ENCODE peak calls at places on chromosomes 13 and 19, in five cellular contexts. H is astrocyte of the cerebellum, A is BJ, E is suprapubic skin, V is AG04449. O is an unnamed sample.

GRCh38 chr13:111897178-111897845 is 169.6 kb upstream of the SOX1 start:
- DNase-seq in E (peak), A (no peak), V (no peak), H (no peak), O (no peak)

GRCh38 chr19:46976845-46977320 is 42.8 kb upstream of the NPAS1 start:
- DNase-seq in V (no peak), A (peak), H (no peak), E (no peak), O (peak)

GRCh38 chr19:34990578-34991192 is 9.4 kb upstream of the GRAMD1A start:
- DNase-seq in H (no peak), A (no peak), V (no peak), E (no peak), O (no peak)

GRCh38 chr19:58361900-58362271 is 665 bp downstream of the ZNF497 start:
- DNase-seq in E (peak), H (peak), A (no peak), V (no peak), O (no peak)

GRCh38 chr19:30936276-30936675 is 413.0 kb downstream of the TSHZ3 start:
- DNase-seq in A (no peak), H (no peak), E (no peak), V (no peak), O (no peak)

GRCh38 chr19:40802300-40803169 is 3.5 kb downstream of the EGLN2 start:
- DNase-seq in E (peak), A (no peak), V (no peak), H (no peak), O (no peak)

GRCh38 chr19:40702337-40703012 is 12.0 kb upstream of the NUMBL start:
- DNase-seq in E (no peak), A (no peak), H (no peak), V (no peak), O (no peak)

GRCh38 chr19:57815247-57816075 is 748 bp upstream of the ZNF552 start:
- DNase-seq in E (peak), H (no peak), A (no peak), V (no peak), O (no peak)

GRCh38 chr19:58356236-58356970 is 3.1 kb upstream of the A1BG start:
- DNase-seq in V (no peak), H (no peak), E (no peak), A (no peak), O (no peak)

GRCh38 chr19:42229855-42230331 is 9.8 kb downstream of the ZNF526 start:
- DNase-seq in H (no peak), E (no peak), V (no peak), A (no peak), O (no peak)

GRCh38 chr13:23778879-23779278 is 110.3 kb downstream of the MIPEP start:
- DNase-seq in E (no peak), V (no peak), A (no peak), H (peak), O (no peak)

GRCh38 chr13:31859546-31859945 is 120.2 kb downstream of the RXFP2 start:
- DNase-seq in A (no peak), V (no peak), E (no peak), H (no peak), O (no peak)

GRCh38 chr19:21584532-21584931 is 79.1 kb downstream of the ZNF429 start:
- DNase-seq in V (no peak), H (no peak), A (no peak), E (no peak), O (no peak)

GRCh38 chr19:40365010-40365409 is 16.5 kb downstream of the PLD3 start:
- DNase-seq in H (no peak), A (no peak), E (no peak), V (no peak), O (no peak)

GRCh38 chr13:110108348-110109139 is 198.4 kb downstream of the COL4A1 start:
- DNase-seq in A (no peak), H (peak), V (no peak), E (peak), O (no peak)

GRCh38 chr13:32737679-32738078 is 151.4 kb downstream of the PDS5B start:
- DNase-seq in E (no peak), H (no peak), V (no peak), A (no peak), O (no peak)

GRCh38 chr13:100530645-100531044 is 57.9 kb downstream of the GGACT start:
- DNase-seq in V (no peak), A (no peak), E (peak), H (no peak), O (no peak)

GRCh38 chr13:46666727-46667456 is 113.9 kb downstream of the LRCH1 start:
- DNase-seq in H (no peak), E (no peak), V (no peak), A (no peak), O (no peak)

GRCh38 chr19:36482876-36483275 is 6.5 kb downstream of the ZNF566 start:
- DNase-seq in E (no peak), H (no peak), A (no peak), V (no peak), O (no peak)

GRCh38 chr19:29665215-29665825 is at the start of gene PLEKHF1:
- DNase-seq in H (no peak), E (peak), V (no peak), A (no peak), O (no peak)

GRCh38 chr19:46907880-46908279 is 47.1 kb downstream of the ARHGAP35 start:
- DNase-seq in V (no peak), H (no peak), A (no peak), E (no peak), O (no peak)

GRCh38 chr19:327291-328024 is 17.1 kb downstream of the MIER2 start:
- DNase-seq in V (no peak), E (peak), A (no peak), H (no peak), O (no peak)

DNA sequence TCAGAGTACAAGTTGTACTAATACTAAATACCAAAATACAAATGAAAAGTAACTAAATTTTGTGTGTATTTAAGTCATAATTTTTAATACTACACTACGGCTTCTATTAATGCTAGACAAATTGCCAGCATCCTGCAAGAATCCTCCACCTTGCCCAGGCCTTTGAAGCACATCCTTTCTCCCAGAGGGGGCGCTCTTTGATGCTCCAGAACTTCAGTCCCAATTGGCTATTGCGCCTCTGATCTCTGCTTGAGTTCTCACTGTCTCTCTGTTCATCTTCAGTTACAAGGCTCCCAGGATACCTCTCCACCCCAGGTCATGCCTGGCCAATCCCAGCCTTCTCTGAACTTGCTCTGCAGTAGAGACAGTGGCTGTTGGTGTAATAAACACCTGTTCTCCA is 141.0 kb downstream of the DCLK1 start:
- DNase-seq in E (no peak), V (no peak), H (no peak), A (no peak), O (no peak)
- TF ChIP-seq CTCF in E (no peak), V (no peak), H (peak), A (no peak), O (no peak)

DNA sequence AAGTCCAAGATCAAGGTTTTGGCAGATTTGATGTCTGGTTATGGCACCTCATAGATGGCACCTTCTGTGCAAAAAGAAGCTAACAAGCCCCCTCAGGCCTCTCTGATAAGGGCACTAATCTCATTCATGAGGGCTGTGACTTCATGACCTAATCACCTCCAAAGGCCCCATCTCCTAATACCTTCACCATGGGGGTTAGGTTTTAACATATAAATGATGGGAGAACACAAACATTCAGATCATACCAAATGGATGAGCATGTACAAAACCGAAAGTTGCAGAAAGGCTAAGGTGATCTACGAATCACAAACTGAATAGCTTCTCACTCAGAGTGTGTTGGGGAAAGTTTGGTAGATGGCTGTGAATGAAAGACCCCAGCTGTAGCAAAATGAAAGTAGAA is 217.4 kb downstream of the TBC1D4 start:
- DNase-seq in A (no peak), E (no peak), H (no peak), V (no peak), O (no peak)
- H3K4me3 ChIP-seq in A (no peak), E (no peak), H (no peak), V (no peak), O (no peak)

DNA sequence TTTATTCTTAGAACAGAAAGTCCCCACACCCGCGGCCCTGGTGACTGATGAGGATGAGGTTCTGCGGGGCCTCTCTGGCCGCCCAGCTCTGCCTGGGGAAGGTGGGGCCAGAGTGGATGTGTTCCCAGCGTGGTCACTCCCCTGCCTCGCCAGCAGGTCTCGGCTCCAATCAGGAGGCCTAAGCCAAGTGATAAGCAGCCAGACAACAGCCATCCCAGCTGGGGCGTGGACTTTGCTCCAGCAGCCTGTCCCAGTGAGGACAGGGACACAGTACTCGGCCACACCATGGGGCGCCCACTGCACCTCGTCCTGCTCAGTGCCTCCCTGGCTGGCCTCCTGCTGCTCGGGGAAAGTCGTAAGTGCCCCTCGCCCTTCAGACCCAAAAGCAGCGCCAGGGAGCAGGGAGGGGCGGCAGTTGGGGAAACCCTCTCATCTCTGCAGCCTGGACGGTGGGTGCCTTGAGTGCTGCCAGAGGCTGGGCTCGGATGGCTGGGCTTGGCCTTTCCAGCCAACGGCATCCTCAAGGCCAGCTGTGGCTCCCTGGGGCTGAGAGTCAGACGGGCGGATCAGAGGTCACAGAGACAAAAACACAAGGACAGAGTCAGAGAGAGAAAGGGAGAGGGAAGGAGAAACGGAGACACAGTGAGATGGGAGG is at the start of gene F10:
- DNase-seq in V (no peak), A (peak), E (peak), H (no peak), O (peak)
- TF ChIP-seq CTCF in V (no peak), A (no peak), E (no peak), H (no peak), O (no peak)

GRCh38 chr19:55644191-55644833 is 863 bp downstream of the ZNF581 start:
- DNase-seq in A (no peak), V (no peak), E (no peak), H (no peak), O (no peak)

GRCh38 chr19:55644842-55645511 is 1.5 kb downstream of the ZNF581 start:
- DNase-seq in V (no peak), H (no peak), E (no peak), A (no peak), O (no peak)

GRCh38 chr19:55643733-55644116 is 276 bp downstream of the ZNF581 start:
- DNase-seq in A (no peak), E (no peak), H (no peak), V (no peak), O (no peak)

GRCh38 chr19:55646889-55647731 is 902 bp upstream of the CCDC106 start:
- DNase-seq in E (no peak), V (no peak), H (no peak), A (no peak), O (no peak)

GRCh38 chr19:55645512-55645881 is 2.0 kb downstream of the ZNF581 start:
- DNase-seq in H (no peak), E (no peak), A (no peak), V (no peak), O (no peak)
- H3K4me3 ChIP-seq in H (no peak), E (no peak), A (no peak), V (no peak), O (no peak)

DNA sequence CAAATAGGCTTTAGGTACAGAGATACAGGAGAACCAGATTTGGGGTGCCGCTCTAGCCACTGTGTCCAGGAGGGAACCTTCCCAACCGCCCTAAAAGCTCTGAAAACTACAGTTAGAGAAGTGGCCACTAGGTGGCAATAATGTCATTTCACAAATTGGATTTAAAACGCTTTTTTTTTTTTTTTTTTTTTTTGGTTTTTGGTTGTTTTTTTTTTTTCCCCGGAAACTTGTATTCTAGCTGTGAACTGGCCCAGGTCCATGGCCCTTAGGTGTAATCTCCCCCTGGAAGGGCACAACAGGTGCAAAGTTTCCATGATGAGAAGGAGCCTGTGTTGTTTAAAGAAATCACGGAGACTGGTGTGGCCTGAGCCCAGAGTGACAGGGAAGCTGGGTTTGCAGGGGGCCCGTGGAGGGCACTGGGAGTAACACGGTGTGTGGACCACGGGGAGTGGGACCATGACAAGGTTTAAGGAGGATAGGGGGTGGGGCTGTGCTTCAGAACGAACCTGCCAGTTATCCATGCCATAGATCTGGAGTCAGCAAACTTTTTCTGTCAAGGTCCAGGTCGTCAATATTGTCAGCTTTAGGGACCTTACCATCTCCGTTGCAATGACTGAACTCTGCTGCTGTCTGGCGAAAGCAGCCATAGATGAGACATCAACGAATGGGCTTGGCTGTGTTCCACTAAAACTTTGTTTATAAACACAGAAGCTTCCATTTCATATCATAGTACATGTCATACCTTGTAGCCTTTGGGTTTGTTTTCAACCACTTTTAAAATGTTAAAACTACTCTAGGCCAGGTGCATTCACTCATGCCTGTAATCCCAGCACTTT is 10.1 kb downstream of the OR1I1 start:
- DNase-seq in V (no peak), H (peak), A (no peak), E (no peak), O (no peak)
- TF ChIP-seq CTCF in V (peak), H (peak), A (peak), E (peak), O (peak)

DNA sequence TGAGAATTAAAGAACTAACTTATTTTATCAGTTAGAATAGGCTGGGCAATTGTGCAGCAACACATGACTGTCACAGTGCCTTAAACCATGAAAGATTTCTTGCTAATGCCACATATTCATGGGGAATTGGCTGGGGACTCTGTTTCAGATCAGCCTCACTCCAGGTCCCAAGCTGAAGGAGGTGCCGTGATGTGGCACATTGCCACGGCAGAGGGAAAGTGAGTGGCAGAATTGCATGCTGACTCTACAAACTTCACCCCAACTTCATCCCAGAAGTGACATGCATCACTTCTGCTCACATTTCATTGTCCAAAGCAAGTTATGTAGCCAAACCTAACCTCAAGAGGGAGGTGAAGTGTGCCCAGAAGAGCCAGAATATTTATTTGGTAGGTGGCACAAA is 37.8 kb downstream of the OLFM4 start:
- DNase-seq in A (no peak), H (no peak), V (no peak), E (no peak), O (no peak)
- H3K4me3 ChIP-seq in A (no peak), H (no peak), V (no peak), E (no peak), O (no peak)

GRCh38 chr13:34988330-34988791 is 46.3 kb downstream of the NBEA start:
- DNase-seq in A (no peak), E (no peak), H (no peak), V (no peak), O (no peak)
- TF ChIP-seq CTCF in A (no peak), E (no peak), H (no peak), V (no peak), O (no peak)

GRCh38 chr19:55147408-55148251 is 1.4 kb downstream of the TNNT1 start:
- DNase-seq in E (no peak), H (no peak), A (no peak), V (no peak), O (no peak)
- H3K4me3 ChIP-seq in E (no peak), H (no peak), A (no peak), V (no peak), O (no peak)

DNA sequence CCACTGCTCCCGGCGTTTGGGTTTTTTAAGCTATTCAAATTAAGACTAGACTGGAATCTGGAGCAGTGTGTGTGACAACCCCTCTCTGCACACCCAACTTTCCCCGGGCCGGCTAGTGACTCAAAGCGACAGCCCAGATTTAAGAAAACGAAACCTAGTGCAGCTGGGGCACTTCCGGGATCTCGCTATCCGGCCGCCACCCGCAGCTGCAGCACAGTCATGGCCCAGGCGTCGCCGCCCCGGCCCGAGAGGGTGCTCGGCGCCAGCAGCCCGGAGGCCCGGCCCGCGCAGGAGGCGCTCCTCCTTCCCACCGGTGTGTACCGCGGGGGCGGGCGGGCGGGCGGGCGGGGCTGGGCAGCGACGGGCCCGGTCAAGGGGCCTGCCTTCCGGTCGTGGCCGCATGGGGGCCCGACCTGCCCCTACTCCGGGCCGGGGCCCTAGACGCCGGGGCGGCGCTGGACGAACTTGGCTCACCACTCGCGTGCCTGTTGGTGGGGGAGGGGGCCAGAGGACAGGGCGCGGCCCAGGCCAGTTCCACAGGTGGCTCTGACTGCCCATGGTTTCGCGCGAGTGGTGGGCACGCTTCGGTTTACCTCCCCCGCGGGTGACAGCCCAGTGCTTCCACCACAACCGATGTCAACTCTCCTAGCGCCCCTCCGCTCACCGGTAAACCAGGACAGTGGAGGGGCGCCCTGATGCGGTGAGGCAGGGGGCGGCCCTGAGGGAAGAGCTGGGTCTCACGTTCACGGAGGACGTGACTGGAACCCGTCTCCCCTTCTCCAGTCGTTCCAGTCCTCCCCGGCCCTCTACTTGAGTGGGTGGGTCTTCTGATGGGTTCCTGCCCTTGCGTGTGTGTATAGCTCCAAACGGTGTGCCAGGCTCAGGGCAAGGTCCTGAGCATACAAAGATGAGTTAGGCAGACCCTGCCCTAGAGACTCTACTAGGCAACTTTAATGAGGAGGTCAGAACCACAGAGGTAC is at the start of gene PHF11:
- DNase-seq in E (peak), A (peak), H (no peak), V (no peak), O (no peak)
- TF ChIP-seq CTCF in E (no peak), A (peak), H (no peak), V (no peak), O (peak)

GRCh38 chr13:98978280-98978679 is 416 bp upstream of the DOCK9 start:
- DNase-seq in A (peak), V (peak), H (peak), E (no peak), O (no peak)
- H3K4me3 ChIP-seq in A (peak), V (peak), H (peak), E (peak), O (peak)